ENCODE peak calls at places on chromosomes 3 and 15, in five cellular contexts. K is tibial artery, H is A549, U is uterus, D is ascending aorta. V is an unnamed sample.
A peak's percentile ranks its signal among the peaks of the same experiment; 100 is the strongest.

GRCh38 chr15:79315623-79316328 is 4.9 kb downstream of the TMED3 start:
- DNase-seq in D (no peak), H (no peak), U (no peak), K (no peak), V (no peak)

GRCh38 chr15:29403778-29404177 is 134.2 kb upstream of the NSMCE3 start:
- DNase-seq in K (no peak), H (peak; percentile 27), D (no peak), U (no peak), V (no peak)

GRCh38 chr3:54653456-54654195 is 274.2 kb downstream of the LRTM1 start:
- DNase-seq in K (no peak), U (no peak), H (no peak), D (no peak), V (no peak)

GRCh38 chr3:197000211-197000610 is 29.4 kb downstream of the MELTF start:
- DNase-seq in D (no peak), U (no peak), K (peak; percentile 53), H (no peak), V (no peak)

GRCh38 chr15:31369716-31370115 is 43.1 kb downstream of the KLF13 start:
- DNase-seq in U (no peak), D (no peak), K (no peak), H (no peak), V (no peak)

GRCh38 chr15:62390793-62391543 is 225.9 kb upstream of the C2CD4B start:
- DNase-seq in K (peak; percentile 74), U (peak; percentile 27), H (peak; percentile 63), D (peak; percentile 78), V (peak; percentile 34)

GRCh38 chr3:53075743-53076140 is 29.9 kb upstream of the SFMBT1 start:
- DNase-seq in D (no peak), U (no peak), K (peak; percentile 47), H (no peak), V (no peak)

GRCh38 chr3:197713477-197713822 is 23.3 kb downstream of the RUBCN start:
- DNase-seq in U (no peak), D (no peak), H (no peak), K (no peak), V (no peak)

GRCh38 chr3:62210016-62210415 is 163.3 kb downstream of the FEZF2 start:
- DNase-seq in K (no peak), U (no peak), D (no peak), H (no peak), V (peak; percentile 39)

GRCh38 chr3:143037867-143038266 is 36.5 kb downstream of the U2SURP start:
- DNase-seq in U (no peak), D (no peak), H (no peak), K (no peak), V (no peak)

GRCh38 chr3:171011536-171012336 is 14.8 kb downstream of the SLC2A2 start:
- DNase-seq in D (no peak), U (no peak), K (no peak), H (no peak), V (no peak)

DNA sequence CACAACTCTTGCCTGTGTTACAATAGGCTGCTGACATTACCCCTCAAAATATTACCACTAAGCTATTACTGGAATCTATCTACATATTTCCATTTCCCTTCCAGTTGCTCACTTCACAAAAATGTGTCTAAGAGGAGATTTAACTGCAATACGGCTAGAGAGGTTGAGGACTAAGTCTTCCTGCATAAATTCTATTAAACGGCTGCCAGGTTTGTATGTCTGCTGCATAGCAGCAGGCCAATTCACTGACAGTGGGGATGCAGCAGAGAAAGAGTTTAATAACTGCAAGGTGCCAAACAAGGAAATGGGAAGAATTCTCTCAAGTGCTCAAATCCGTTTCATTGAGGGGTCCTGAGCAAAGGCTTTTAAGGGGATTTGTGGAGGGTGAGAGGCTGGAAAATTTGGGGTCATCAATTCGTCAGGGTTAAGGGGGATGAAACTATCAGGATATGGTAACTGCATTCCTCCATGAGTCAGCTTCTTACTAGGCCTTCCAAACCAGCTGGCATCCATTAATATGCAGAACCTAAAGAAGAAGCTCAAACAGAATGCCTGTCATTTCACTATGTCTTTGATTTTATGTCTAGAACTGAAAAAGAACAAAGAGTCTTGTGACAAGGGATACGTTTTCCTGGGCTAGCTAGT is 675.6 kb downstream of the TBL1XR1 start:
- DNase-seq in K (no peak), D (no peak), H (no peak), U (no peak), V (peak; percentile 89)
- H3K4me3 ChIP-seq in K (no peak overlapping the region), D (no peak overlapping the region), H (no peak overlapping the region), U (no peak overlapping the region), V (no peak overlapping the region)

DNA sequence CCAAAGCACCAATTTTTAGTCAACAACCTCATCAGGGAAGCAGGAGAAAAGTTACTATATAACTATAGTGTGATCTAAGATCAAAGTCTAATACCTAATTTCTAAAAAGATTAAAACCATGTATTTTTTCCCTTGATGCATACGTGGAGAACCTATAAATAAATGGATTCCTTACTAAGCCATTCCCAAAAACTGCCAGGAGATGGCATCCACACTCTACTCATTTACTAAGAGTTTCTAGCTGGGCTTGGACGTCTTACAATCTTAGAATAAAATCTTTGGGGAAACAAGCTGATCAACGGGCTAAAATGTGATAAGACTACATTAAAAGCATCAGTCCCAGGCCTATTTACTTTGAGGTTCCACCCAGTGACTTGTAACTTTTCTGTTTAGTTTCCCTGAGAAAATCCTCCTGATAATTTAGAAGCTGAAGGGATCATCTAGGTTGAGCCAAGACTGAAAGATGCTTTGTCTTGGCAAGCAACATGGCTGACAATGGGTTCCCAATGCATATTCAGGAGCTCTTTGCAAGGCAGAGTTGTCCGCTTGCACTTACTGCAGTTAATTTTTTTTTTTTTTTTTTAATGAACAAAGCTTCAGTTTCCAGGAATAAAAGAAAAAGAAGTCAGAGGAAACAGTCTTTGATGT is 85.5 kb upstream of the FGF12 start:
- DNase-seq in D (no peak), H (peak; percentile 61), U (peak; percentile 34), K (no peak), V (peak; percentile 71)
- TF ChIP-seq CTCF in D (peak; percentile 60), H (peak; percentile 62), U (peak; percentile 56), K (peak; percentile 69), V (peak; percentile 76)

DNA sequence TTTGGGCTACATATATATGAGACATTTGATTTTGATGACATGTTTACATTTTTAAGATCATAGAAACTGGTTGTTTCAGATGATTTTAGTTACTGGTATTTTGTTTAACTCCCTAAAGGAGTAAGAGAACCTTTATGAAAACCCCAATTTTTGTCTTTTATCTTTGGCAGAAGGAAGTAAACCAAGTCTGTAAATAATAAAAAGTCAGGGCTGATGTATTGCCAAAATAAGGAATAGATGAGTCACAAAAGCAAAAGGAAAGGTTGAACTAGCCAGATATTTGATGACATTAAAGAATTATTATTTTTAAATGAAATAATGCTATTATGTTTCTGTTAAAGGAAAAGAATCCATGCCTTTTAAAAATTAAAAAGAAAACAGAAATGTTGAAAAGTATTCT is 579.1 kb upstream of the CBLB start:
- DNase-seq in U (no peak), D (no peak), H (no peak), K (no peak), V (no peak)
- H3K4me3 ChIP-seq in U (no peak overlapping the region), D (no peak overlapping the region), H (no peak overlapping the region), K (no peak overlapping the region), V (no peak overlapping the region)

GRCh38 chr3:161927131-161927530 is 430.5 kb downstream of the OTOL1 start:
- DNase-seq in U (no peak), D (no peak), K (no peak), H (no peak), V (no peak)

GRCh38 chr3:161920196-161920595 is 423.6 kb downstream of the OTOL1 start:
- DNase-seq in H (no peak), K (no peak), U (no peak), D (no peak), V (peak; percentile 48)

GRCh38 chr3:161925749-161926360 is 429.2 kb downstream of the OTOL1 start:
- DNase-seq in D (no peak), K (no peak), H (peak; percentile 16), U (no peak), V (no peak)
- TF ChIP-seq CTCF in D (no peak), K (no peak), H (no peak), U (no peak), V (peak; percentile 39)

GRCh38 chr3:159783780-159784747 is 204.6 kb upstream of the IL12A start:
- DNase-seq in K (no peak), H (no peak), D (peak; percentile 69), U (no peak), V (no peak)
- H3K4me3 ChIP-seq in K (no peak overlapping the region), H (no peak overlapping the region), D (no peak overlapping the region), U (no peak overlapping the region), V (no peak overlapping the region)

GRCh38 chr3:157544501-157545139 is 41.4 kb upstream of the VEPH1 start:
- DNase-seq in H (peak; percentile 3), K (no peak), U (no peak), D (no peak), V (peak; percentile 94)

GRCh38 chr3:157540656-157541055 is 37.4 kb upstream of the VEPH1 start:
- DNase-seq in H (no peak), K (no peak), U (no peak), D (no peak), V (no peak)

GRCh38 chr3:157541506-157542236 is 38.5 kb upstream of the VEPH1 start:
- DNase-seq in U (no peak), D (no peak), K (no peak), H (no peak), V (no peak)

GRCh38 chr3:157543491-157544035 is 40.3 kb upstream of the VEPH1 start:
- DNase-seq in K (no peak), D (no peak), U (no peak), H (no peak), V (peak; percentile 40)

DNA sequence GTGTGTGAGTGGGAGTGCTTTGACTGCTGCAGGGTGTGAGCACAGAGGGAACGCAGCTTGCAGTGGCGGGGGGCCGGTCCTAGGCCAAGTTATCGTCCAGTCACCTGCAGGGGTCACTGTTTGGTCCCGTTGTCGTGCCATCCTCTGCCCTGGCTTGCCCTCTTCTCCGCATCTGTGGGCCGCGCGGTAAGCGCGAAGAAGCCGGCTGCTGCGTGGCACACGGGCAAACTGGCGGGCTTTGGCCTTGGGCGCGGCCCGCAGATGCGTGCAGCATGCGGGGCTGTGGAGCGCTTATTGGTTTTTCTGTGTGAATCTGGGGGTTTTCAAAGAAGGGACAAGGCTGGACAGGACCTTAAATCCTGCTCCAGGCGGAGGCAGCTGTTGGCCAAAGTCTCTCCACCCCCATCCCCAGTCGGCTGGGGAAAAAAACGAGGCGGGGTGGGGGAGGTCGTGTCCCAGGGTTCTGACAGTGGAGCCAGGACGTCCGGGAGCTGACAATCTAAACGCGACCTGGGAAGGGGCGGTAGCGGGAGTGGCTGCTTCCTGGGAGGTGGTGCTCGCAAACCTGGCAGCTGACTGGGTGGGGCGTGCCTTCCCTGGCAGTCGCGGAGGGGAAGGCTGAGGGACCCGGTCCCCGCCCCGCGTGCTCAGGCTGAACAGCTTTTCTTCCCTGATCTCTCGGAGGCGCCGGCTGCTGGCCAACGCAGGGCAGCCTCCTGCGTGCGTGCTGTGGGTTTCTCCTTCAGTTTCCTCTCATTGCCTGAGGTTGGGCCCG is 39.7 kb upstream of the VEPH1 start:
- DNase-seq in U (no peak), D (peak; percentile 67), K (peak; percentile 82), H (peak; percentile 68), V (peak; percentile 81)
- TF ChIP-seq CTCF in U (no peak), D (peak; percentile 8), K (no peak), H (peak; percentile 40), V (peak; percentile 35)

V was measured in AG10803.